ENCODE peak calls at places on chromosomes 13 and 19, in four cellular contexts. S is colonic mucosa; D is IMR-90; B is CD4-positive, CD25-positive, alpha-beta regulatory T cell. M is an unnamed sample.
A peak's percentile ranks its signal among the peaks of the same experiment; 100 is the strongest.

GRCh38 chr13:94252209-94252608 is 227.3 kb downstream of the DCT start:
- DNase-seq in S (no peak), D (no peak), B (no peak), M (no peak)

GRCh38 chr19:45200614-45201013 is 22.0 kb downstream of the BLOC1S3 start:
- DNase-seq in S (no peak), D (peak; percentile 57), B (no peak), M (peak; percentile 41)

GRCh38 chr19:33161201-33161600 is 29.3 kb downstream of the WDR88 start:
- DNase-seq in S (no peak), D (no peak), B (no peak), M (no peak)

GRCh38 chr13:48571121-48571901 is 38.4 kb upstream of the RCBTB2 start:
- DNase-seq in S (no peak), D (peak; percentile 81), B (no peak), M (no peak)

GRCh38 chr13:96141032-96141431 is 51.1 kb downstream of the HS6ST3 start:
- DNase-seq in S (no peak), D (peak; percentile 2), B (no peak), M (no peak)

GRCh38 chr13:113275387-113275786 is 21.7 kb upstream of the LAMP1 start:
- DNase-seq in S (peak; percentile 39), D (peak; percentile 75), B (peak; percentile 29), M (peak; percentile 65)

GRCh38 chr13:77833331-77833863 is 85.2 kb downstream of the EDNRB start:
- DNase-seq in S (no peak), D (peak; percentile 88), B (no peak), M (no peak)

GRCh38 chr13:106561551-106562170 is 6.3 kb downstream of the ARGLU1 start:
- DNase-seq in S (no peak), D (peak; percentile 53), B (no peak), M (peak; percentile 21)

GRCh38 chr13:112067871-112068305 is 939 bp downstream of the SOX1 start:
- DNase-seq in S (no peak), D (no peak), B (no peak), M (no peak)

GRCh38 chr13:36713842-36714241 is 40.0 kb downstream of the SERTM1 start:
- DNase-seq in S (no peak), D (no peak), B (no peak), M (no peak)

GRCh38 chr19:33998739-33999345 is 173.5 kb upstream of the LSM14A start:
- DNase-seq in S (no peak), D (no peak), B (no peak), M (no peak)

GRCh38 chr13:79681069-79681468 is 200.1 kb downstream of the NDFIP2 start:
- DNase-seq in S (no peak), D (no peak), B (no peak), M (no peak)

GRCh38 chr13:100221166-100221565 is 132.3 kb downstream of the PCCA start:
- DNase-seq in S (no peak), D (no peak), B (no peak), M (no peak)

GRCh38 chr13:77036294-77036693 is 9.3 kb upstream of the FBXL3 start:
- DNase-seq in S (no peak), D (no peak), B (no peak), M (no peak)

GRCh38 chr19:35585844-35586243 is at the start of gene PMIS2:
- DNase-seq in S (no peak), D (no peak), B (no peak), M (peak; percentile 30)

GRCh38 chr13:42275506-42275905 is 3.6 kb downstream of the AKAP11 start:
- DNase-seq in S (no peak), D (no peak), B (peak; percentile 6), M (no peak)
- H3K4me1 ChIP-seq in S (peaks cover 3% of the 10 kb centered on the region), D (peaks cover 5% of the 10 kb centered on the region), B (peaks cover 74% of the 10 kb centered on the region), M (peaks cover 12% of the 10 kb centered on the region)

GRCh38 chr19:48501446-48501960 is 10.1 kb downstream of the LMTK3 start:
- DNase-seq in S (peak; percentile 77), D (no peak), B (peak; percentile 58), M (peak; percentile 72)
- H3K4me3 ChIP-seq in S (peak overlapping the region; percentile 22), D (no peak overlapping the region), B (no peak overlapping the region), M (peak overlapping the region; percentile 31)

GRCh38 chr19:18429717-18430416 is 8.1 kb downstream of the ISYNA1 start:
- DNase-seq in S (no peak), D (no peak), B (no peak), M (no peak)
- H3K27ac ChIP-seq in S (no peak overlapping the region), D (no peak overlapping the region), B (peak overlapping the region; percentile 93), M (no peak overlapping the region)

DNA sequence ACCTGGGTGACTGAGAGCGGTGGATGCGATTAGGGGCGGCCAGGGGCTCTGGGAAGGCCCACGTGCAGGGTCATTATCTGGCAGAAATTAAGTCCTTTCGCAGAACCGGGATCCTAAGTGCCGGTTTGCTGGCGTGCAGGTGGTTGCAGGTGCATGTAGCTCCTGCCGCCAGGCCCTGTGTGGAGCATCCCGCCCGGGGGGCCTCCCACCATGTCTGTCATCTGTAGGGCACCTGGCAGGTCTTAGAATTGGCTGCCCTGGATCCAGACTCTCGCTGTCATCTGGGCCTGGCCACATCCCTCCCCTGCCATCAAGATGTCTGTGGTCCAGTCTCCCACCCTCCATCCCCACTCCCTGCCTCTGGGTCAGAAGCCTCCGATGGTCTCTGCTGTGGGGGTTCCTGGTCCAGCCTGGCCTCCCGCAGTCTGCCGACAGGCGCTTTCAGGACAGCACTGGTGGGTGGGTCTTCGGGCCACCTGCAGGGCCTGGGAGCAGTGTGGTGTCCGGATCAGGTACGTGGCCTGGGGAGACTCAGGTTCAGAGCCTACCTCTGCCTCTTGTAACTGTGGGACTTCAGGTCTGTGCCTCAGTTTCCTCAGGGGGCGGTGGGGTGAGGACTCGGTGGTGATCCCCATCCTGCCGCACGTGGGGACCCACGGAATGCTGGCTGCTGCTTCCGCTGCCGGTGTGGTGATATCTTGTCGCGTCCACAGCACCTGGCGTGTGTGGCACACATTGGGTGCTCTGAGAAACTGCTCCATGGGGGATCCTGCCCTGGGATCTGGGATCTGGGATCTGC is 5.4 kb downstream of the GNA11 start:
- DNase-seq in S (no peak), D (no peak), B (no peak), M (peak; percentile 11)
- H3K4me1 ChIP-seq in S (peaks cover 48% of the 10 kb centered on the region), D (peaks cover 22% of the 10 kb centered on the region), B (peaks cover 39% of the 10 kb centered on the region), M (peaks cover 86% of the 10 kb centered on the region)

GRCh38 chr13:110305949-110306339 is 1.0 kb downstream of the COL4A1 start:
- DNase-seq in S (no peak), D (no peak), B (no peak), M (no peak)
- H3K4me3 ChIP-seq in S (peak overlapping the region; percentile 48), D (peak overlapping the region; percentile 84), B (no peak overlapping the region), M (no peak overlapping the region)

M was measured in body of pancreas.